ENCODE peak calls at places on chromosomes 13 and 19, in ten cellular contexts. One of them, this sample, is unnamed.

GRCh38 chr19:40356681-40357595 is 8.4 kb downstream of the PLD3 start:
- DNase-seq in astrocyte of the spinal cord: peak
- DNase-seq in COR-L47: no peak
- DNase-seq in neural progenitor cell: no peak
- DNase-seq in heart right ventricle: no peak
- DNase-seq in LHCN-M2: no peak
- DNase-seq in pancreas: no peak
- DNase-seq in fibroblast of pulmonary artery: no peak
- DNase-seq in Daoy: peak
- DNase-seq in NAMALWA: no peak
- DNase-seq in this sample: no peak

GRCh38 chr19:47144630-47145029 is 14.0 kb downstream of the SAE1 start:
- DNase-seq in astrocyte of the spinal cord: no peak
- DNase-seq in COR-L47: no peak
- DNase-seq in neural progenitor cell: no peak
- DNase-seq in heart right ventricle: no peak
- DNase-seq in LHCN-M2: no peak
- DNase-seq in pancreas: no peak
- DNase-seq in fibroblast of pulmonary artery: no peak
- DNase-seq in Daoy: no peak
- DNase-seq in NAMALWA: no peak
- DNase-seq in this sample: no peak

GRCh38 chr13:112782433-112783010 is 92.7 kb downstream of the ATP11A start:
- DNase-seq in astrocyte of the spinal cord: peak
- DNase-seq in COR-L47: no peak
- DNase-seq in neural progenitor cell: no peak
- DNase-seq in heart right ventricle: no peak
- DNase-seq in LHCN-M2: no peak
- DNase-seq in pancreas: no peak
- DNase-seq in fibroblast of pulmonary artery: no peak
- DNase-seq in Daoy: no peak
- DNase-seq in NAMALWA: no peak
- DNase-seq in this sample: no peak

GRCh38 chr19:48539503-48540096 is 12.4 kb upstream of the SULT2B1 start:
- DNase-seq in astrocyte of the spinal cord: peak
- DNase-seq in COR-L47: peak
- DNase-seq in neural progenitor cell: no peak
- DNase-seq in heart right ventricle: no peak
- DNase-seq in LHCN-M2: peak
- DNase-seq in pancreas: no peak
- DNase-seq in fibroblast of pulmonary artery: peak
- DNase-seq in Daoy: peak
- DNase-seq in NAMALWA: no peak
- DNase-seq in this sample: no peak

GRCh38 chr19:13838943-13839192 is 38.1 kb upstream of the NANOS3 start:
- DNase-seq in astrocyte of the spinal cord: no peak
- DNase-seq in COR-L47: no peak
- DNase-seq in neural progenitor cell: no peak
- DNase-seq in heart right ventricle: no peak
- DNase-seq in LHCN-M2: no peak
- DNase-seq in pancreas: no peak
- DNase-seq in fibroblast of pulmonary artery: no peak
- DNase-seq in Daoy: no peak
- DNase-seq in NAMALWA: no peak
- DNase-seq in this sample: no peak

GRCh38 chr19:8451885-8452284 is 7.1 kb downstream of the HNRNPM start:
- DNase-seq in astrocyte of the spinal cord: peak
- DNase-seq in COR-L47: no peak
- DNase-seq in neural progenitor cell: peak
- DNase-seq in heart right ventricle: no peak
- DNase-seq in LHCN-M2: peak
- DNase-seq in pancreas: no peak
- DNase-seq in fibroblast of pulmonary artery: peak
- DNase-seq in Daoy: peak
- DNase-seq in NAMALWA: no peak
- DNase-seq in this sample: no peak

GRCh38 chr13:79445968-79446645 is 34.8 kb upstream of the NDFIP2 start:
- DNase-seq in astrocyte of the spinal cord: no peak
- DNase-seq in COR-L47: no peak
- DNase-seq in neural progenitor cell: peak
- DNase-seq in heart right ventricle: no peak
- DNase-seq in LHCN-M2: no peak
- DNase-seq in pancreas: no peak
- DNase-seq in fibroblast of pulmonary artery: no peak
- DNase-seq in Daoy: no peak
- DNase-seq in NAMALWA: no peak
- DNase-seq in this sample: no peak

GRCh38 chr13:59774511-59774911 is 389.2 kb downstream of the DIAPH3 start:
- DNase-seq in astrocyte of the spinal cord: peak
- DNase-seq in COR-L47: no peak
- DNase-seq in neural progenitor cell: peak
- DNase-seq in heart right ventricle: no peak
- DNase-seq in LHCN-M2: peak
- DNase-seq in pancreas: no peak
- DNase-seq in fibroblast of pulmonary artery: peak
- DNase-seq in Daoy: no peak
- DNase-seq in NAMALWA: no peak
- DNase-seq in this sample: no peak

GRCh38 chr13:106183410-106184128 is 351.9 kb downstream of the EFNB2 start:
- DNase-seq in astrocyte of the spinal cord: no peak
- DNase-seq in COR-L47: no peak
- DNase-seq in neural progenitor cell: no peak
- DNase-seq in heart right ventricle: no peak
- DNase-seq in LHCN-M2: no peak
- DNase-seq in pancreas: no peak
- DNase-seq in fibroblast of pulmonary artery: no peak
- DNase-seq in Daoy: no peak
- DNase-seq in NAMALWA: no peak
- DNase-seq in this sample: no peak

This sample was measured in GM13977.